ENCODE peak calls at places on chromosomes 7 and 10, in seven cellular contexts. L is astrocyte of the spinal cord; O is activated CD8-positive, alpha-beta T cell treated with anti-CD3 and anti-CD28 coated beads for 36 hours; Q is GM20000; N is cardiac muscle cell; U is brain microvascular endothelial cell; V is heart right ventricle. T is an unnamed sample.

GRCh38 chr7:51551070-51551469 is 234.5 kb upstream of the COBL start:
- DNase-seq in L (no peak), O (no peak), Q (no peak), N (no peak), U (no peak), V (no peak), T (no peak)

GRCh38 chr7:122311719-122312118 is 7.2 kb upstream of the FEZF1 start:
- DNase-seq in L (no peak), O (no peak), Q (no peak), N (no peak), U (no peak), V (no peak), T (no peak)

GRCh38 chr10:6221971-6222751 is 19.4 kb downstream of the PFKFB3 start:
- DNase-seq in L (no peak), O (no peak), Q (no peak), N (peak), U (no peak), V (no peak), T (peak)

GRCh38 chr10:1465421-1465902 is 271.9 kb downstream of the ADARB2 start:
- DNase-seq in L (no peak), O (no peak), Q (peak), N (no peak), U (no peak), V (no peak), T (no peak)

GRCh38 chr7:95420996-95421846 is 13.6 kb downstream of the PON2 start:
- DNase-seq in L (peak), O (no peak), Q (no peak), N (peak), U (peak), V (no peak), T (no peak)

GRCh38 chr7:148657929-148658328 is 40.8 kb upstream of the CUL1 start:
- DNase-seq in L (no peak), O (no peak), Q (no peak), N (no peak), U (no peak), V (no peak), T (no peak)

GRCh38 chr7:18499407-18500197 is 4.1 kb downstream of the HDAC9 start:
- DNase-seq in L (no peak), O (no peak), Q (no peak), N (no peak), U (no peak), V (no peak), T (no peak)

GRCh38 chr10:95346715-95347401 is 56.1 kb upstream of the PDLIM1 start:
- DNase-seq in L (no peak), O (no peak), Q (no peak), N (peak), U (no peak), V (no peak), T (no peak)

GRCh38 chr7:54037873-54038272 is 504.3 kb upstream of the VSTM2A start:
- DNase-seq in L (no peak), O (no peak), Q (no peak), N (no peak), U (no peak), V (no peak), T (no peak)

GRCh38 chr7:102454423-102454822 is 10.2 kb downstream of the ALKBH4 start:
- DNase-seq in L (no peak), O (no peak), Q (no peak), N (no peak), U (no peak), V (no peak), T (no peak)

GRCh38 chr10:28975891-28976471 is 298.7 kb downstream of the BAMBI start:
- DNase-seq in L (peak), O (no peak), Q (no peak), N (no peak), U (peak), V (no peak), T (no peak)

GRCh38 chr10:124744688-124745055 is 494 bp upstream of the FAM53B start:
- DNase-seq in L (peak), O (no peak), Q (no peak), N (no peak), U (peak), V (no peak), T (peak)

GRCh38 chr7:136033413-136034031 is 56.4 kb upstream of the MTPN start:
- DNase-seq in L (no peak), O (no peak), Q (no peak), N (peak), U (no peak), V (peak), T (no peak)

GRCh38 chr10:91653214-91653875 is 20.5 kb upstream of the PPP1R3C start:
- DNase-seq in L (peak), O (no peak), Q (no peak), N (no peak), U (peak), V (no peak), T (peak)

GRCh38 chr10:110278562-110278961 is 26.2 kb downstream of the SMNDC1 start:
- DNase-seq in L (no peak), O (no peak), Q (no peak), N (no peak), U (no peak), V (no peak), T (no peak)

GRCh38 chr7:157515342-157516041 is 178.7 kb downstream of the DNAJB6 start:
- DNase-seq in L (no peak), O (no peak), Q (no peak), N (no peak), U (no peak), V (no peak), T (no peak)

GRCh38 chr7:44541876-44542610 is 913 bp upstream of the NPC1L1 start:
- DNase-seq in L (no peak), O (no peak), Q (no peak), N (no peak), U (no peak), V (no peak), T (no peak)

GRCh38 chr7:51477819-51478218 is 161.2 kb upstream of the COBL start:
- DNase-seq in L (no peak), O (no peak), Q (no peak), N (no peak), U (no peak), V (no peak), T (no peak)

GRCh38 chr10:32199724-32200394 is 143.6 kb upstream of the KIF5B start:
- DNase-seq in L (no peak), O (no peak), Q (no peak), N (no peak), U (no peak), V (no peak), T (no peak)

GRCh38 chr7:20408467-20408826 is 77.7 kb downstream of the ITGB8 start:
- DNase-seq in L (no peak), O (no peak), Q (no peak), N (no peak), U (no peak), V (no peak), T (no peak)

GRCh38 chr10:126895214-126895781 is 9.9 kb upstream of the DOCK1 start:
- DNase-seq in L (no peak), O (no peak), Q (no peak), N (no peak), U (no peak), V (no peak), T (no peak)

GRCh38 chr7:140384894-140385650 is 13.3 kb downstream of the SLC37A3 start:
- DNase-seq in L (no peak), O (no peak), Q (no peak), N (no peak), U (no peak), V (no peak), T (no peak)

GRCh38 chr7:100965723-100966541 is 3.4 kb upstream of the MUC12 start:
- DNase-seq in L (peak), O (peak), Q (peak), N (peak), U (peak), V (peak), T (peak)

GRCh38 chr7:11716185-11716584 is 115.8 kb downstream of the THSD7A start:
- DNase-seq in L (peak), O (no peak), Q (no peak), N (no peak), U (peak), V (peak), T (no peak)

GRCh38 chr10:78700413-78700812 is 368.4 kb upstream of the ZMIZ1 start:
- DNase-seq in L (peak), O (no peak), Q (no peak), N (peak), U (no peak), V (peak), T (no peak)

GRCh38 chr10:73399054-73399453 is 14.8 kb downstream of the ANXA7 start:
- DNase-seq in L (no peak), O (no peak), Q (no peak), N (no peak), U (no peak), V (no peak), T (no peak)

GRCh38 chr10:73401636-73402035 is 12.2 kb downstream of the ANXA7 start:
- DNase-seq in L (no peak), O (no peak), Q (no peak), N (no peak), U (no peak), V (no peak), T (no peak)

DNA sequence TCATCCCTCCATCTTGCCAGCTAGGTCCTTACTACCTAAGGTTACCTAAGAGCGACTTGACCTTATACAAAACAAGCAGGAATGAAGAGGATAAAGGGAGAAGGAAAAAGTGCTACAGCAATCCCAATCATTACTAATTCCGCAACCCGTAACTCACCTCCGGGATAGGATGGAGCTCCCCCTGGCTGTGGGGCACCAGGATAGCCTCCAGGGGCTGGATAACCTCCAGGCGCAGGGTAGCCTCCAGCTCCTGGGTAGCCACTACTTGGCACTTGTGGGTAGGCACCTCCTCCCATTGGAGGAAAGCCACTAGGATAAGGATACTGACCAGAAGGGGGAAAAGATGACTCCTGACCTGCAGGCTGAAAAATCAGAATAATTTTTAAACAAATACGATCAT is 15.8 kb downstream of the ANXA7 start:
- DNase-seq in L (no peak), O (no peak), Q (no peak), N (no peak), U (no peak), V (no peak), T (no peak)
- TF ChIP-seq CTCF in L (peak), O (peak), Q (no peak), N (peak), U (peak), V (peak), T (peak)

GRCh38 chr10:15898046-15898445 is 37.7 kb upstream of the MINDY3 start:
- DNase-seq in L (peak), O (no peak), Q (no peak), N (no peak), U (peak), V (no peak), T (peak)
- TF ChIP-seq CTCF in L (peak), O (peak), Q (no peak), N (peak), U (peak), V (no peak), T (peak)

DNA sequence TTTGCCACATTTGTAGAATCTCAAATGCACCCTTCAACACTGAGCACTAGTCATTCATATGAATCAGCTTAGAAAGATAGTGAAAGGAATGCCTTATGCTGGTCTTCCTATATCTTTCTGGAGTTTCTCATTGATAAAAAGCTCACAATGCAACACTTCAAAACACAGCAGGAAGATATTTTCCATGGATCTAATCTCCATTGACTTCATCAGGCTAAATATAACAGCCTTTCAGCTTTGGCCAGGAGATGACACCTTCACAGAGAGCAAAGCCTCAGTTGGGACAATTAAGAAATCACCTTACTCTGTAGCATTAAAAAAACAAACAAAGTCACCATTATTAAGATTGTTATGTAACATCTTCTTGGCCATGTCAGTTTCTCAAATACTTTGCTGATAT is 6.7 kb downstream of the NRP1 start:
- DNase-seq in L (no peak), O (no peak), Q (no peak), N (peak), U (peak), V (no peak), T (no peak)
- TF ChIP-seq CTCF in L (peak), O (no peak), Q (no peak), N (peak), U (peak), V (peak), T (peak)

DNA sequence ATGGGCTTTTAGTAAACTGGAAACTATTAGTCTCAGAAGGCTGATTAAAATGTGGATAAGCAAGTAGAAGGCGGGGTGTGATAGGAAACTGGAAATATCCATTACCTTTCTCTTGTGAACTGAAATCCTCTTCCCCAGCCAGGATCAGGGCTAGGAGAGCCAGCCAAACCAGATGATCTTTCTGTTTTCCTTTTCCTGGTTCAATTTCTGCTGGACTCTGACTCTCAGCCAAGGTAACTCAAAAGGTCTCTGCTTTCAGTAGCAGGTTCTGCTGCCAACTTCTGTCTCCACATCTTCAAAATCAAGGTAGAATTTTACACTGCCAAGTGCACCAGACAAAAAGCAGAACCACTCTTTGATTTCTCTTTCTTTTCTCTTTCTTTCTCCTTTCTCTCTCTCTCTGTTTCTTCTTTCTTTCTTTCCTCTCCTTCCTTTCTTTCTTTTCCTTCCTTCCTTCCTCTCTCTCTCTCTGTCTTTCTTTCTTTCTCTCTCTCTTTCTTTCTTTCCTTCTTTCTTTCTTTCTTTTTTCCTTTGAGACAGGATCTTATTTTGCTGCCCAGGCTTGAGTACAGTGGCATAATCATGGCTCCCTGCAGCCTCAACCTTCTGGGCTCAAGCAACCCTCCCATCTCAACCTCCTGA is 30.8 kb downstream of the OTUD1 start:
- DNase-seq in L (no peak), O (no peak), Q (no peak), N (no peak), U (no peak), V (no peak), T (no peak)
- TF ChIP-seq CTCF in L (no peak), O (no peak), Q (no peak), N (no peak), U (no peak), V (no peak), T (no peak)

GRCh38 chr7:4221043-4221442 is 461.1 kb upstream of the FOXK1 start:
- DNase-seq in L (no peak), O (no peak), Q (no peak), N (no peak), U (no peak), V (no peak), T (no peak)

GRCh38 chr7:4225352-4225751 is 456.7 kb upstream of the FOXK1 start:
- DNase-seq in L (no peak), O (no peak), Q (no peak), N (no peak), U (no peak), V (no peak), T (no peak)

GRCh38 chr7:4230352-4230751 is 451.7 kb upstream of the FOXK1 start:
- DNase-seq in L (no peak), O (no peak), Q (no peak), N (no peak), U (no peak), V (no peak), T (no peak)

GRCh38 chr7:4227105-4228010 is 454.7 kb upstream of the FOXK1 start:
- DNase-seq in L (peak), O (no peak), Q (no peak), N (no peak), U (no peak), V (no peak), T (no peak)

GRCh38 chr7:4226166-4226857 is 455.8 kb upstream of the FOXK1 start:
- DNase-seq in L (no peak), O (no peak), Q (no peak), N (no peak), U (no peak), V (no peak), T (no peak)
- TF ChIP-seq CTCF in L (no peak), O (no peak), Q (no peak), N (no peak), U (peak), V (no peak), T (no peak)

GRCh38 chr10:27474741-27475140 is 29.4 kb upstream of the RAB18 start:
- DNase-seq in L (no peak), O (no peak), Q (no peak), N (no peak), U (no peak), V (no peak), T (no peak)
- TF ChIP-seq CTCF in L (no peak), O (no peak), Q (no peak), N (no peak), U (no peak), V (no peak), T (no peak)